ENCODE peak calls at places on chromosomes 12 and 14, in eight cellular contexts. I, M, W, J, N, Q, C and P are unnamed samples. For H3K4me1, the result is how much of the 10 kb centered on the place peaks cover.

GRCh38 chr14:54599932-54600331 is 33.0 kb downstream of the SAMD4A start:
- DNase-seq in I (no peak), M (no peak), W (no peak), J (no peak), N (no peak), Q (no peak), C (no peak), P (no peak)

GRCh38 chr12:18546399-18546798 is 191.4 kb downstream of the PLCZ1 start:
- DNase-seq in I (peak), M (no peak), W (peak), J (no peak), N (no peak), Q (peak), C (no peak), P (no peak)

GRCh38 chr14:52706286-52706685 is 714 bp upstream of the PSMC6 start:
- DNase-seq in I (peak), M (no peak), W (no peak), J (no peak), N (no peak), Q (no peak), C (no peak), P (no peak)

GRCh38 chr14:50864911-50865310 is 6.9 kb upstream of the ABHD12B start:
- DNase-seq in I (no peak), M (no peak), W (no peak), J (no peak), N (no peak), Q (no peak), C (no peak), P (no peak)

GRCh38 chr14:75978249-75978731 is 3.5 kb downstream of the TGFB3 start:
- DNase-seq in I (no peak), M (peak), W (no peak), J (no peak), N (peak), Q (no peak), C (no peak), P (no peak)

GRCh38 chr14:59346796-59347510 is 118.2 kb downstream of the GPR135 start:
- DNase-seq in I (no peak), M (no peak), W (no peak), J (no peak), N (no peak), Q (no peak), C (no peak), P (no peak)

GRCh38 chr14:75254901-75255300 is 23.7 kb upstream of the FOS start:
- DNase-seq in I (no peak), M (no peak), W (no peak), J (peak), N (peak), Q (no peak), C (peak), P (no peak)

GRCh38 chr12:73226585-73226984 is 954.4 kb downstream of the TRHDE start:
- DNase-seq in I (no peak), M (no peak), W (no peak), J (no peak), N (no peak), Q (no peak), C (no peak), P (no peak)

GRCh38 chr14:20177433-20177974 is 13.2 kb upstream of the OR11G2 start:
- DNase-seq in I (no peak), M (no peak), W (no peak), J (no peak), N (no peak), Q (no peak), C (no peak), P (no peak)

GRCh38 chr12:91978143-91978542 is 167.5 kb downstream of the BTG1 start:
- DNase-seq in I (peak), M (no peak), W (no peak), J (no peak), N (no peak), Q (no peak), C (no peak), P (no peak)

GRCh38 chr14:61280526-61281185 is 482 bp downstream of the TMEM30B start:
- DNase-seq in I (peak), M (peak), W (peak), J (peak), N (peak), Q (no peak), C (peak), P (peak)

GRCh38 chr14:79802096-79802495 is 409.2 kb downstream of the DIO2 start:
- DNase-seq in I (no peak), M (no peak), W (no peak), J (no peak), N (no peak), Q (no peak), C (no peak), P (no peak)

GRCh38 chr12:54052745-54053624 is 650 bp upstream of the HOXC4 start:
- DNase-seq in I (no peak), M (no peak), W (no peak), J (no peak), N (no peak), Q (no peak), C (no peak), P (no peak)

GRCh38 chr12:2194060-2194459 is 141.3 kb downstream of the CACNA1C start:
- DNase-seq in I (no peak), M (no peak), W (no peak), J (no peak), N (no peak), Q (no peak), C (no peak), P (no peak)

GRCh38 chr14:57209561-57209960 is 59.1 kb downstream of the EXOC5 start:
- DNase-seq in I (peak), M (no peak), W (no peak), J (no peak), N (no peak), Q (no peak), C (no peak), P (no peak)

GRCh38 chr14:31441273-31442110 is 15.8 kb downstream of the DTD2 start:
- DNase-seq in I (peak), M (no peak), W (no peak), J (no peak), N (no peak), Q (no peak), C (no peak), P (no peak)

GRCh38 chr14:102901633-102902032 is 20.8 kb upstream of the AMN start:
- DNase-seq in I (no peak), M (no peak), W (no peak), J (no peak), N (peak), Q (no peak), C (no peak), P (no peak)

GRCh38 chr14:63203618-63204406 is 431 bp upstream of the RHOJ start:
- DNase-seq in I (peak), M (peak), W (peak), J (peak), N (peak), Q (peak), C (peak), P (peak)

GRCh38 chr12:1435044-1435443 is 159.3 kb downstream of the FBXL14 start:
- DNase-seq in I (no peak), M (no peak), W (no peak), J (no peak), N (no peak), Q (no peak), C (no peak), P (no peak)

GRCh38 chr14:73775339-73776193 is 61.4 kb upstream of the PNMA1 start:
- DNase-seq in I (no peak), M (no peak), W (no peak), J (no peak), N (no peak), Q (no peak), C (no peak), P (no peak)

GRCh38 chr12:14647028-14647750 is 49.2 kb downstream of the GUCY2C start:
- DNase-seq in I (no peak), M (no peak), W (no peak), J (no peak), N (no peak), Q (no peak), C (no peak), P (no peak)

GRCh38 chr12:8956073-8956472 is 6.6 kb upstream of the M6PR start:
- DNase-seq in I (no peak), M (no peak), W (no peak), J (no peak), N (no peak), Q (no peak), C (no peak), P (no peak)

GRCh38 chr14:102914474-102915291 is 7.8 kb upstream of the AMN start:
- DNase-seq in I (no peak), M (no peak), W (no peak), J (no peak), N (no peak), Q (no peak), C (peak), P (no peak)

GRCh38 chr14:64061115-64061514 is 208.3 kb downstream of the SYNE2 start:
- DNase-seq in I (no peak), M (no peak), W (no peak), J (no peak), N (no peak), Q (no peak), C (no peak), P (no peak)

GRCh38 chr12:18250313-18250916 is 10.9 kb upstream of the PIK3C2G start:
- DNase-seq in I (peak), M (peak), W (peak), J (no peak), N (no peak), Q (peak), C (no peak), P (no peak)

GRCh38 chr14:39015360-39015961 is 87.6 kb downstream of the SEC23A start:
- DNase-seq in I (peak), M (no peak), W (peak), J (no peak), N (peak), Q (peak), C (no peak), P (no peak)

GRCh38 chr12:27178723-27179398 is 65.2 kb upstream of the STK38L start:
- DNase-seq in I (no peak), M (no peak), W (no peak), J (no peak), N (no peak), Q (no peak), C (no peak), P (no peak)

GRCh38 chr14:75446447-75446846 is 18.6 kb downstream of the JDP2 start:
- DNase-seq in I (no peak), M (no peak), W (no peak), J (no peak), N (no peak), Q (no peak), C (no peak), P (no peak)

GRCh38 chr14:104373055-104373854 is 206.3 kb upstream of the C14orf180 start:
- DNase-seq in I (no peak), M (no peak), W (no peak), J (no peak), N (no peak), Q (no peak), C (no peak), P (no peak)

GRCh38 chr12:6554168-6554989 is 1.5 kb downstream of the IFFO1 start:
- DNase-seq in I (peak), M (peak), W (peak), J (no peak), N (peak), Q (peak), C (peak), P (peak)

GRCh38 chr12:68610435-68611093 is at the start of gene RAP1B:
- DNase-seq in I (peak), M (peak), W (peak), J (peak), N (peak), Q (peak), C (peak), P (peak)
- TF ChIP-seq POLR2A in I (peak), M (peak), W (peak), J (peak), N (peak), Q (peak), C (peak), P (peak)

GRCh38 chr12:104462931-104463339 is 6.2 kb downstream of the CHST11 start:
- DNase-seq in I (no peak), M (no peak), W (no peak), J (no peak), N (peak), Q (no peak), C (no peak), P (no peak)

GRCh38 chr12:104463371-104463770 is 6.6 kb downstream of the CHST11 start:
- DNase-seq in I (no peak), M (no peak), W (no peak), J (no peak), N (no peak), Q (no peak), C (no peak), P (no peak)

GRCh38 chr12:104466694-104467345 is 10.1 kb downstream of the CHST11 start:
- DNase-seq in I (no peak), M (no peak), W (no peak), J (no peak), N (no peak), Q (no peak), C (no peak), P (no peak)

GRCh38 chr12:104465379-104465778 is 8.6 kb downstream of the CHST11 start:
- DNase-seq in I (no peak), M (no peak), W (no peak), J (no peak), N (no peak), Q (no peak), C (no peak), P (no peak)

GRCh38 chr12:104464899-104465298 is 8.2 kb downstream of the CHST11 start:
- DNase-seq in I (no peak), M (no peak), W (no peak), J (no peak), N (no peak), Q (no peak), C (no peak), P (no peak)
- H3K4me1 ChIP-seq in I (under half), M (under half), W (half or more), J (under half), N (under half), Q (under half), C (under half), P (under half)

GRCh38 chr14:22918809-22919600 is at the start of gene RBM23:
- DNase-seq in I (peak), M (peak), W (peak), J (peak), N (peak), Q (peak), C (peak), P (peak)
- TF ChIP-seq POLR2A in I (peak), M (peak), W (peak), J (peak), N (peak), Q (no peak), C (peak), P (no peak)

GRCh38 chr12:120882055-120882555 is 22.1 kb downstream of the SPPL3 start:
- DNase-seq in I (no peak), M (no peak), W (no peak), J (no peak), N (no peak), Q (no peak), C (no peak), P (no peak)
- H3K4me1 ChIP-seq in I (under half), M (under half), W (under half), J (under half), N (under half), Q (under half), C (under half), P (under half)

GRCh38 chr12:55830601-55831406 is 1.4 kb upstream of the DNAJC14 start:
- DNase-seq in I (peak), M (peak), W (peak), J (peak), N (peak), Q (peak), C (peak), P (peak)
- TF ChIP-seq POLR2A in I (peak), M (peak), W (no peak), J (peak), N (peak), Q (peak), C (peak), P (peak)

GRCh38 chr12:12511895-12512674 is 50.6 kb downstream of the DUSP16 start:
- DNase-seq in I (no peak), M (no peak), W (no peak), J (no peak), N (no peak), Q (no peak), C (no peak), P (no peak)

GRCh38 chr12:12507121-12507520 is 55.5 kb downstream of the DUSP16 start:
- DNase-seq in I (no peak), M (no peak), W (no peak), J (no peak), N (no peak), Q (no peak), C (no peak), P (no peak)

GRCh38 chr12:12508612-12509011 is 54.1 kb downstream of the DUSP16 start:
- DNase-seq in I (no peak), M (no peak), W (no peak), J (no peak), N (no peak), Q (no peak), C (no peak), P (no peak)

GRCh38 chr12:12511021-12511783 is 51.5 kb downstream of the DUSP16 start:
- DNase-seq in I (no peak), M (no peak), W (no peak), J (no peak), N (no peak), Q (no peak), C (no peak), P (no peak)

GRCh38 chr12:12510141-12510540 is 52.5 kb downstream of the DUSP16 start:
- DNase-seq in I (no peak), M (no peak), W (no peak), J (no peak), N (no peak), Q (no peak), C (no peak), P (no peak)
- H3K4me1 ChIP-seq in I (half or more), M (under half), W (half or more), J (under half), N (under half), Q (under half), C (under half), P (under half)

DNA sequence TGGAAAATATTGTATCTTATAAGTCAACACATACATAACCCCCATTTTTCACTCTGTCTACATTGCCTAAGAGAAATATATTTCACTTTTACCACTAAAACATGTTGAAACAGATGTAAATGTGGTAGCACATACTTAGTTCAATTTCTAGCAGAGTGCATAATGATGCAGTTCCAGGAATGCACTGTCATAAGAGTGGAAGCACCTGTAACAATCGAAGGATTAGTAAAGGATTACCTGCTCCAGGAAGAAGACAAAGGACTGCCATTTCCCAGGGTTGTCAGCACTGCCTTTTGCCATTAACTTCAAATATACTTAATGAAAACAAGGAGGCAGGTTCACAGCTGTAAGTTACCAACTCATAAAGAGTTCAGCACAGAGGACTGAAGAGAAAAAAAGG is 24.6 kb downstream of the DAD1 start:
- DNase-seq in I (no peak), M (no peak), W (no peak), J (no peak), N (no peak), Q (no peak), C (no peak), P (no peak)
- TF ChIP-seq POLR2A in I (no peak), M (no peak), W (no peak), J (no peak), N (no peak), Q (no peak), C (no peak), P (no peak)

GRCh38 chr12:49345840-49346658 is 639 bp upstream of the DNAJC22 start:
- DNase-seq in I (no peak), M (no peak), W (no peak), J (peak), N (no peak), Q (no peak), C (peak), P (peak)

GRCh38 chr12:49346659-49347306 is at the start of gene DNAJC22:
- DNase-seq in I (peak), M (no peak), W (no peak), J (peak), N (peak), Q (no peak), C (peak), P (peak)

GRCh38 chr12:49342914-49343731 is 3.6 kb upstream of the DNAJC22 start:
- DNase-seq in I (peak), M (no peak), W (no peak), J (no peak), N (no peak), Q (no peak), C (no peak), P (no peak)

GRCh38 chr12:49344486-49345047 is 2.1 kb upstream of the DNAJC22 start:
- DNase-seq in I (no peak), M (no peak), W (no peak), J (no peak), N (no peak), Q (no peak), C (no peak), P (peak)

DNA sequence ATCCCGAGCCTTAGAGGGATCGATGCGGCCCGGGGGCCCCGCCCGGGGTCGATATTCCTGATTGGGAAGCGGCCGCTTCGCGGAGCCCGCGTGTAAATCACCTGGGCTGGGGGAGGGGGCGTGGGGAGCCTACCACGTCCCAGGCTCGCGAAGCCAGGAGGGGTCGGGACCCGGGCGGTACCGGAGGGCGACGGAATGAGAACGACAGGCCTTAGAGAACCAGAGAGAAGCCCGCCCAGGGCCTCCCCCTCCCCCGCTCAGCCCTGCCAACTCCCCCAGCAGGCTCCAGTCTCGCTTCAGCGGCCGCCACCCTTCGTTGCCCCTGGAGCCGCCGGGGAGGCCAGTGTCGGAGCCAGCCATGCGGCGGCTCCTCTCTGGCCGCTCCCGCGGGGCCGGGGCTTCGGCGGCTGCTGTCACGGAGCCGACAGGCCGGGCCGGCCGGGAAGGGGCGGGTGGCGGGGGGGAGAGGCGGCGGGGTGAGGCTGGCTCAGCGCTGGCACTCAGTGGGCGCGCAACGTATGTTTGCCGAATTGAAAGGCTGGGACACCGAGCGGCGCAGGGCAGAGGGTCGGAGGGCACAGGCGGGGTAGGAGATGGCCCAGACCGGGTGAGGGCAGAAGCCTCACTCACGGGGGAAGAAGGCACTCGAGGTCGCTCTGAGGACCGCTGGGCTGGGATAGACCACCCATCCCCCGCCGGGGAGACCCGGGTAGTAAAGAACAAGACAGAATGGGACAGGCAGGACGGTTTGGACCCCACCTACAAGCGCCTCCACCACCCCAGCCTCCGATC is 1.4 kb upstream of the DNAJC22 start:
- DNase-seq in I (no peak), M (no peak), W (peak), J (no peak), N (peak), Q (no peak), C (peak), P (no peak)
- H3K4me1 ChIP-seq in I (under half), M (under half), W (half or more), J (under half), N (half or more), Q (half or more), C (under half), P (half or more)

DNA sequence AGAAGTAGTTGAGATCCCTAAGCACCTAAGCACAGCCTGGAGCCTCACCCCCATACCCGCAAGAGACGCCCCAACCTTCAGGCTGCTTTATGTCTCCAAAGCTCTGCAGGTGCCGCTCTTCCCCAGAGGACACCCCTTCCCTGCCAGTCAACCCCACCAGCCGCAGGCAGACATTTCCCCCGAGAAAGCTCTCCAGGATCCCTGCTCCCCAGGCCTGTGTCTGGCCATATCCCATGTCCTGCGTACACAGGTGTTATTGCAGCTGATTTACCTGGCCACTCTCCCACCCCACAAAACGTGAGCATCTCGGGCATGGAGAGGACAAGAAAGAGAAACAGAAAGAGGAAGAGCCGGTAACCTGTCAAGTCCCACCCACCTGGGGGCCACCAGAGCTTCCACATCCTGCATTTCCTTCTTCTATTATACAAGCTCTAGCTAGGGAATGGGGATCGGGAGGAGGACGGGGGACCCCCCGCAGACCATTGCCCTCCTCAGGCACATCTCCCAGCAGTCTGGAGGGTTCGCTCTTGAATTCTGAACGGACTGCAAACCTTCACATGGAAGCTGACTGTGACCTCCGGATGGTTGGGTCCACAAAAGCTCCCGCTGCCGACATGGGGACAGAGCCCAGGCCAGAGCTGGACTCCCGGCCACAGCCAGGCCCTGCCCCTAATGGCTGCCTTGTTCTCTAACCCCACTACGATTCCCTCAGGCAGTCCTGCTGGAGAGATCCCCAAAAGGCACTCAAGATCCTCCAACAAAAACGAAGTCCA is 17.6 kb downstream of the CCDC88C start:
- DNase-seq in I (no peak), M (no peak), W (no peak), J (no peak), N (peak), Q (no peak), C (peak), P (no peak)
- TF ChIP-seq POLR2A in I (no peak), M (no peak), W (no peak), J (no peak), N (no peak), Q (no peak), C (peak), P (no peak)